ENCODE peak calls at places on chromosome 5, in ten cellular contexts. One of them, this sample, is unnamed.

GRCh38 chr5:154293219-154293618 is 102.7 kb downstream of the GALNT10 start:
- DNase-seq in ELR: no peak
- DNase-seq in thoracic aorta: no peak
- DNase-seq in amniotic stem cell: no peak
- DNase-seq in NCI-H226: no peak
- DNase-seq in iPS-NIHi11: no peak
- DNase-seq in substantia nigra: no peak
- DNase-seq in adipocyte: no peak
- DNase-seq in activated T-cell treated with anti-CD3 and anti-CD28 coated beads for 24 hours: no peak
- DNase-seq in AML-193: no peak
- DNase-seq in this sample: no peak

GRCh38 chr5:6135977-6136376 is 242.4 kb downstream of the MED10 start:
- DNase-seq in NCI-H226: no peak
- DNase-seq in thoracic aorta: no peak
- DNase-seq in activated T-cell treated with anti-CD3 and anti-CD28 coated beads for 24 hours: no peak
- DNase-seq in AML-193: no peak
- DNase-seq in ELR: no peak
- DNase-seq in adipocyte: no peak
- DNase-seq in substantia nigra: no peak
- DNase-seq in amniotic stem cell: no peak
- DNase-seq in iPS-NIHi11: no peak
- DNase-seq in this sample: peak

GRCh38 chr5:2196416-2196815 is 313.7 kb upstream of the IRX4 start:
- DNase-seq in activated T-cell treated with anti-CD3 and anti-CD28 coated beads for 24 hours: no peak
- DNase-seq in thoracic aorta: no peak
- DNase-seq in adipocyte: no peak
- DNase-seq in ELR: no peak
- DNase-seq in substantia nigra: no peak
- DNase-seq in AML-193: no peak
- DNase-seq in NCI-H226: no peak
- DNase-seq in iPS-NIHi11: no peak
- DNase-seq in amniotic stem cell: no peak
- DNase-seq in this sample: no peak

GRCh38 chr5:55821731-55822512 is 29.2 kb upstream of the IL31RA start:
- DNase-seq in substantia nigra: no peak
- DNase-seq in ELR: peak
- DNase-seq in NCI-H226: no peak
- DNase-seq in AML-193: no peak
- DNase-seq in iPS-NIHi11: peak
- DNase-seq in thoracic aorta: no peak
- DNase-seq in activated T-cell treated with anti-CD3 and anti-CD28 coated beads for 24 hours: no peak
- DNase-seq in adipocyte: peak
- DNase-seq in amniotic stem cell: no peak
- DNase-seq in this sample: no peak

GRCh38 chr5:167771565-167771964 is 519.9 kb upstream of the WWC1 start:
- DNase-seq in activated T-cell treated with anti-CD3 and anti-CD28 coated beads for 24 hours: no peak
- DNase-seq in NCI-H226: no peak
- DNase-seq in thoracic aorta: no peak
- DNase-seq in ELR: no peak
- DNase-seq in substantia nigra: no peak
- DNase-seq in iPS-NIHi11: no peak
- DNase-seq in amniotic stem cell: no peak
- DNase-seq in adipocyte: no peak
- DNase-seq in AML-193: no peak
- DNase-seq in this sample: no peak

GRCh38 chr5:124343451-124343867 is 403.0 kb downstream of the ZNF608 start:
- DNase-seq in activated T-cell treated with anti-CD3 and anti-CD28 coated beads for 24 hours: no peak
- DNase-seq in iPS-NIHi11: no peak
- DNase-seq in AML-193: no peak
- DNase-seq in amniotic stem cell: peak
- DNase-seq in substantia nigra: no peak
- DNase-seq in ELR: peak
- DNase-seq in adipocyte: peak
- DNase-seq in NCI-H226: peak
- DNase-seq in thoracic aorta: no peak
- DNase-seq in this sample: peak

GRCh38 chr5:89686081-89686765 is 723.3 kb downstream of the CETN3 start:
- DNase-seq in amniotic stem cell: no peak
- DNase-seq in substantia nigra: no peak
- DNase-seq in iPS-NIHi11: no peak
- DNase-seq in adipocyte: no peak
- DNase-seq in NCI-H226: no peak
- DNase-seq in ELR: no peak
- DNase-seq in thoracic aorta: no peak
- DNase-seq in activated T-cell treated with anti-CD3 and anti-CD28 coated beads for 24 hours: no peak
- DNase-seq in AML-193: no peak
- DNase-seq in this sample: peak

GRCh38 chr5:135012033-135012588 is 21.9 kb downstream of the PITX1 start:
- DNase-seq in thoracic aorta: no peak
- DNase-seq in NCI-H226: no peak
- DNase-seq in activated T-cell treated with anti-CD3 and anti-CD28 coated beads for 24 hours: no peak
- DNase-seq in amniotic stem cell: no peak
- DNase-seq in iPS-NIHi11: no peak
- DNase-seq in substantia nigra: no peak
- DNase-seq in ELR: no peak
- DNase-seq in adipocyte: no peak
- DNase-seq in AML-193: no peak
- DNase-seq in this sample: no peak

GRCh38 chr5:67156976-67157583 is 39.5 kb downstream of the CD180 start:
- DNase-seq in adipocyte: peak
- DNase-seq in iPS-NIHi11: peak
- DNase-seq in substantia nigra: no peak
- DNase-seq in ELR: peak
- DNase-seq in thoracic aorta: no peak
- DNase-seq in amniotic stem cell: peak
- DNase-seq in AML-193: peak
- DNase-seq in NCI-H226: no peak
- DNase-seq in activated T-cell treated with anti-CD3 and anti-CD28 coated beads for 24 hours: peak
- DNase-seq in this sample: no peak

GRCh38 chr5:445591-445990 is 2.6 kb downstream of the EXOC3 start:
- DNase-seq in thoracic aorta: no peak
- DNase-seq in AML-193: no peak
- DNase-seq in adipocyte: no peak
- DNase-seq in iPS-NIHi11: no peak
- DNase-seq in ELR: no peak
- DNase-seq in substantia nigra: no peak
- DNase-seq in activated T-cell treated with anti-CD3 and anti-CD28 coated beads for 24 hours: no peak
- DNase-seq in NCI-H226: no peak
- DNase-seq in amniotic stem cell: no peak
- DNase-seq in this sample: no peak

GRCh38 chr5:77255617-77256016 is 45.1 kb downstream of the PDE8B start:
- DNase-seq in NCI-H226: no peak
- DNase-seq in ELR: no peak
- DNase-seq in thoracic aorta: no peak
- DNase-seq in iPS-NIHi11: no peak
- DNase-seq in adipocyte: no peak
- DNase-seq in AML-193: no peak
- DNase-seq in substantia nigra: no peak
- DNase-seq in amniotic stem cell: no peak
- DNase-seq in activated T-cell treated with anti-CD3 and anti-CD28 coated beads for 24 hours: no peak
- DNase-seq in this sample: no peak

GRCh38 chr5:6475626-6476312 is 27.1 kb downstream of the UBE2QL1 start:
- DNase-seq in AML-193: no peak
- DNase-seq in thoracic aorta: no peak
- DNase-seq in adipocyte: no peak
- DNase-seq in ELR: no peak
- DNase-seq in iPS-NIHi11: peak
- DNase-seq in NCI-H226: no peak
- DNase-seq in amniotic stem cell: no peak
- DNase-seq in activated T-cell treated with anti-CD3 and anti-CD28 coated beads for 24 hours: no peak
- DNase-seq in substantia nigra: no peak
- DNase-seq in this sample: peak

GRCh38 chr5:42360061-42360460 is 63.2 kb upstream of the GHR start:
- DNase-seq in AML-193: no peak
- DNase-seq in activated T-cell treated with anti-CD3 and anti-CD28 coated beads for 24 hours: no peak
- DNase-seq in thoracic aorta: no peak
- DNase-seq in iPS-NIHi11: no peak
- DNase-seq in ELR: no peak
- DNase-seq in adipocyte: no peak
- DNase-seq in amniotic stem cell: no peak
- DNase-seq in substantia nigra: no peak
- DNase-seq in NCI-H226: no peak
- DNase-seq in this sample: no peak

GRCh38 chr5:147918101-147918500 is 11.8 kb upstream of the C5orf46 start:
- DNase-seq in ELR: peak
- DNase-seq in thoracic aorta: no peak
- DNase-seq in NCI-H226: no peak
- DNase-seq in adipocyte: no peak
- DNase-seq in amniotic stem cell: no peak
- DNase-seq in substantia nigra: no peak
- DNase-seq in activated T-cell treated with anti-CD3 and anti-CD28 coated beads for 24 hours: no peak
- DNase-seq in AML-193: no peak
- DNase-seq in iPS-NIHi11: no peak
- DNase-seq in this sample: no peak

GRCh38 chr5:39420482-39421145 is 4.2 kb downstream of the DAB2 start:
- DNase-seq in AML-193: peak
- DNase-seq in substantia nigra: peak
- DNase-seq in amniotic stem cell: peak
- DNase-seq in NCI-H226: peak
- DNase-seq in adipocyte: peak
- DNase-seq in thoracic aorta: peak
- DNase-seq in activated T-cell treated with anti-CD3 and anti-CD28 coated beads for 24 hours: no peak
- DNase-seq in iPS-NIHi11: no peak
- DNase-seq in ELR: peak
- DNase-seq in this sample: no peak

GRCh38 chr5:166370928-166371690 is 1920.3 kb upstream of the WWC1 start:
- DNase-seq in ELR: peak
- DNase-seq in iPS-NIHi11: no peak
- DNase-seq in substantia nigra: no peak
- DNase-seq in NCI-H226: no peak
- DNase-seq in amniotic stem cell: no peak
- DNase-seq in AML-193: peak
- DNase-seq in thoracic aorta: no peak
- DNase-seq in activated T-cell treated with anti-CD3 and anti-CD28 coated beads for 24 hours: no peak
- DNase-seq in adipocyte: peak
- DNase-seq in this sample: peak

GRCh38 chr5:173909205-173909604 is 21.1 kb downstream of the CPEB4 start:
- DNase-seq in iPS-NIHi11: no peak
- DNase-seq in activated T-cell treated with anti-CD3 and anti-CD28 coated beads for 24 hours: no peak
- DNase-seq in substantia nigra: peak
- DNase-seq in amniotic stem cell: no peak
- DNase-seq in AML-193: no peak
- DNase-seq in adipocyte: no peak
- DNase-seq in thoracic aorta: no peak
- DNase-seq in NCI-H226: no peak
- DNase-seq in ELR: no peak
- DNase-seq in this sample: no peak

GRCh38 chr5:141758316-141758965 is 76.4 kb upstream of the ARAP3 start:
- DNase-seq in ELR: no peak
- DNase-seq in substantia nigra: no peak
- DNase-seq in adipocyte: no peak
- DNase-seq in amniotic stem cell: no peak
- DNase-seq in NCI-H226: no peak
- DNase-seq in iPS-NIHi11: peak
- DNase-seq in activated T-cell treated with anti-CD3 and anti-CD28 coated beads for 24 hours: no peak
- DNase-seq in thoracic aorta: no peak
- DNase-seq in AML-193: no peak
- DNase-seq in this sample: no peak

This sample was measured in NCI-H2029.